ENCODE peak calls at places on chromosome 10, in eight cellular contexts. B is CD8-positive, alpha-beta T cell; J is mesenchymal stem cell; H is esophagus squamous epithelium; P is mammary epithelial cell; L is tibial artery; M is stomach; D is transverse colon. A is an unnamed sample.

GRCh38 chr10:5198386-5198785 is 1.7 kb downstream of the AKR1C4 start:
- DNase-seq in B (no peak), J (no peak), H (no peak), P (no peak), L (no peak), M (no peak), D (no peak), A (no peak)

GRCh38 chr10:97278491-97278989 is 13.9 kb downstream of the ARHGAP19 start:
- DNase-seq in B (no peak), J (peak; percentile 73), H (no peak), P (peak; percentile 36), L (no peak), M (no peak), D (no peak), A (no peak)

GRCh38 chr10:49166804-49167628 is 21.2 kb downstream of the TMEM273 start:
- DNase-seq in B (no peak), J (no peak), H (no peak), P (no peak), L (no peak), M (no peak), D (no peak), A (no peak)

GRCh38 chr10:115049318-115049717 is 43.8 kb upstream of the ATRNL1 start:
- DNase-seq in B (no peak), J (no peak), H (no peak), P (no peak), L (no peak), M (no peak), D (no peak), A (no peak)

GRCh38 chr10:43817368-43817767 is 168.7 kb upstream of the ZNF32 start:
- DNase-seq in B (no peak), J (peak; percentile 83), H (no peak), P (no peak), L (no peak), M (no peak), D (no peak), A (no peak)

GRCh38 chr10:86837663-86838062 is 81.2 kb downstream of the BMPR1A start:
- DNase-seq in B (no peak), J (no peak), H (no peak), P (no peak), L (no peak), M (no peak), D (no peak), A (no peak)

GRCh38 chr10:24701447-24701846 is 22.2 kb downstream of the ARHGAP21 start:
- DNase-seq in B (no peak), J (peak; percentile 42), H (no peak), P (no peak), L (no peak), M (no peak), D (no peak), A (no peak)

GRCh38 chr10:43209651-43210141 is 57.2 kb downstream of the RASGEF1A start:
- DNase-seq in B (no peak), J (no peak), H (no peak), P (no peak), L (no peak), M (no peak), D (no peak), A (no peak)

GRCh38 chr10:19652750-19653149 is 163.5 kb upstream of the PLXDC2 start:
- DNase-seq in B (no peak), J (no peak), H (no peak), P (no peak), L (no peak), M (no peak), D (no peak), A (no peak)

GRCh38 chr10:119608316-119609155 is 11.8 kb upstream of the TIAL1 start:
- DNase-seq in B (peak; percentile 28), J (peak; percentile 37), H (no peak), P (peak; percentile 38), L (peak; percentile 43), M (peak; percentile 55), D (peak; percentile 42), A (no peak)

GRCh38 chr10:42367532-42368230 is 270.7 kb downstream of the ZNF33B start:
- DNase-seq in B (peak; percentile 6), J (no peak), H (peak; percentile 15), P (peak; percentile 94), L (peak; percentile 85), M (no peak), D (peak; percentile 9), A (peak; percentile 5)

GRCh38 chr10:122476034-122476695 is 14.8 kb downstream of the HTRA1 start:
- DNase-seq in B (no peak), J (no peak), H (no peak), P (peak; percentile 77), L (no peak), M (no peak), D (no peak), A (no peak)

GRCh38 chr10:22518167-22518724 is 172.9 kb downstream of the SPAG6 start:
- DNase-seq in B (no peak), J (no peak), H (no peak), P (no peak), L (no peak), M (no peak), D (no peak), A (no peak)

GRCh38 chr10:61289813-61290212 is 163.4 kb downstream of the TMEM26 start:
- DNase-seq in B (no peak), J (no peak), H (no peak), P (no peak), L (no peak), M (no peak), D (no peak), A (no peak)

GRCh38 chr10:33801705-33802104 is 467.2 kb upstream of the NRP1 start:
- DNase-seq in B (no peak), J (no peak), H (no peak), P (peak; percentile 58), L (no peak), M (no peak), D (no peak), A (no peak)

GRCh38 chr10:98886686-98887085 is 349.0 kb downstream of the HPSE2 start:
- DNase-seq in B (no peak), J (peak; percentile 42), H (no peak), P (peak; percentile 2), L (no peak), M (no peak), D (no peak), A (no peak)

GRCh38 chr10:70535451-70535850 is 56.9 kb downstream of the PALD1 start:
- DNase-seq in B (no peak), J (no peak), H (no peak), P (no peak), L (no peak), M (no peak), D (no peak), A (no peak)

GRCh38 chr10:129780901-129781795 is 182.9 kb downstream of the EBF3 start:
- DNase-seq in B (no peak), J (no peak), H (no peak), P (no peak), L (no peak), M (no peak), D (no peak), A (no peak)

GRCh38 chr10:78865518-78865835 is 203.3 kb upstream of the ZMIZ1 start:
- DNase-seq in B (no peak), J (no peak), H (no peak), P (no peak), L (no peak), M (peak; percentile 35), D (no peak), A (no peak)

GRCh38 chr10:96488161-96488935 is 25.4 kb downstream of the TLL2 start:
- DNase-seq in B (no peak), J (no peak), H (no peak), P (no peak), L (no peak), M (no peak), D (no peak), A (no peak)

GRCh38 chr10:86036544-86036831 is 330.1 kb downstream of the GRID1 start:
- DNase-seq in B (no peak), J (no peak), H (no peak), P (no peak), L (no peak), M (no peak), D (no peak), A (no peak)

GRCh38 chr10:125584954-125585353 is 98.0 kb downstream of the TEX36 start:
- DNase-seq in B (no peak), J (no peak), H (no peak), P (peak; percentile 43), L (no peak), M (no peak), D (no peak), A (no peak)

GRCh38 chr10:35870665-35871310 is 228.7 kb upstream of the FZD8 start:
- DNase-seq in B (no peak), J (no peak), H (no peak), P (no peak), L (no peak), M (no peak), D (no peak), A (no peak)

GRCh38 chr10:117728087-117728486 is 185.5 kb downstream of the EMX2 start:
- DNase-seq in B (no peak), J (no peak), H (no peak), P (no peak), L (no peak), M (no peak), D (no peak), A (no peak)

GRCh38 chr10:60848126-60848525 is 69.8 kb downstream of the CDK1 start:
- DNase-seq in B (no peak), J (peak; percentile 72), H (no peak), P (no peak), L (no peak), M (no peak), D (no peak), A (no peak)

GRCh38 chr10:71789871-71790270 is 16.6 kb upstream of the VSIR start:
- DNase-seq in B (no peak), J (no peak), H (no peak), P (no peak), L (no peak), M (no peak), D (no peak), A (no peak)
- H3K4me1 ChIP-seq in B (peaks cover 8% of the 10 kb centered on the region), J (no peaks in the 10 kb centered on the region), H (no peaks in the 10 kb centered on the region), P (no peaks in the 10 kb centered on the region), L (no peaks in the 10 kb centered on the region), M (no peaks in the 10 kb centered on the region), D (no peaks in the 10 kb centered on the region), A (no peaks in the 10 kb centered on the region)

GRCh38 chr10:103021150-103021896 is 103.2 kb downstream of the CNNM2 start:
- DNase-seq in B (no peak), J (peak; percentile 14), H (no peak), P (no peak), L (no peak), M (no peak), D (no peak), A (no peak)
- H3K4me3 ChIP-seq in B (no peak overlapping the region), J (no peak overlapping the region), H (no peak overlapping the region), P (no peak overlapping the region), L (no peak overlapping the region), M (no peak overlapping the region), D (no peak overlapping the region), A (no peak overlapping the region)

GRCh38 chr10:72334196-72334831 is 20.4 kb downstream of the DNAJB12 start:
- DNase-seq in B (no peak), J (peak; percentile 91), H (no peak), P (no peak), L (no peak), M (no peak), D (no peak), A (no peak)
- H3K4me1 ChIP-seq in B (peaks cover 73% of the 10 kb centered on the region), J (peaks cover 62% of the 10 kb centered on the region), H (peaks cover 70% of the 10 kb centered on the region), P (peaks cover 73% of the 10 kb centered on the region), L (peaks cover 11% of the 10 kb centered on the region), M (peaks cover 77% of the 10 kb centered on the region), D (peaks cover 42% of the 10 kb centered on the region), A (peaks cover 76% of the 10 kb centered on the region)

DNA sequence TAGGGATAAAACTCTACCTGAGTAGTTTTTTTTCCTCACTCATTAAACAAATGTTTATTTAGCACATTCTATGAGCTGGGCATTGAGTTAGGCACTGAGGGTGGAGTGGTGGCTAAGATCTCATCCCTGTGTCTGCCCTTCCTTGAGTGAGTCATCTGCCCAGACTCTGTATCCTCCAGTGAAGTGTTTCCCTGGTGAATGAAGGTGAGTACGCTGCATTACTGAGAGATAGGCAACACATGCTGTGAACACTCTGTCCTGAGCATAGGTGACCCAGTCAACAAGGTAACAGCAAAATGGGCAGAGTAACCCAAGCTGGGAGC is 5.8 kb downstream of the PITX3 start:
- DNase-seq in B (no peak), J (no peak), H (no peak), P (peak; percentile 75), L (no peak), M (no peak), D (no peak), A (no peak)
- H3K4me3 ChIP-seq in B (no peak overlapping the region), J (no peak overlapping the region), H (no peak overlapping the region), P (no peak overlapping the region), L (no peak overlapping the region), M (no peak overlapping the region), D (no peak overlapping the region), A (no peak overlapping the region)

A was measured in effector memory CD4-positive, alpha-beta T cell.